ENCODE peak calls at places on chromosome 10, in four cellular contexts. F, Y, V and K are unnamed samples.

GRCh38 chr10:97762816-97763215 is 9.0 kb downstream of the SFRP5 start:
- DNase-seq in F (no peak), Y (no peak), V (peak; percentile 56), K (no peak)

GRCh38 chr10:51341216-51341615 is 266.9 kb downstream of the PRKG1 start:
- DNase-seq in F (no peak), Y (no peak), V (no peak), K (no peak)

GRCh38 chr10:93319855-93320254 is 162.3 kb downstream of the MYOF start:
- DNase-seq in F (no peak), Y (no peak), V (no peak), K (no peak)

GRCh38 chr10:100020161-100020882 is 10.6 kb upstream of the DNMBP start:
- DNase-seq in F (no peak), Y (no peak), V (no peak), K (no peak)

GRCh38 chr10:75089634-75090033 is 21.8 kb upstream of the SAMD8 start:
- DNase-seq in F (no peak), Y (no peak), V (no peak), K (no peak)

GRCh38 chr10:7523656-7524055 is 112.8 kb upstream of the SFMBT2 start:
- DNase-seq in F (no peak), Y (no peak), V (no peak), K (no peak)

GRCh38 chr10:30882281-30882680 is 149.4 kb downstream of the ZNF438 start:
- DNase-seq in F (no peak), Y (no peak), V (no peak), K (no peak)

GRCh38 chr10:31526681-31527080 is 207.7 kb downstream of the ZEB1 start:
- DNase-seq in F (peak; percentile 18), Y (no peak), V (peak; percentile 57), K (no peak)

GRCh38 chr10:125868372-125868975 is 12.6 kb downstream of the DHX32 start:
- DNase-seq in F (no peak), Y (peak; percentile 65), V (no peak), K (peak; percentile 61)

GRCh38 chr10:60098676-60099601 is 192.6 kb upstream of the CCDC6 start:
- DNase-seq in F (no peak), Y (no peak), V (no peak), K (peak; percentile 29)

GRCh38 chr10:15426558-15426957 is 55.5 kb upstream of the FAM171A1 start:
- DNase-seq in F (no peak), Y (no peak), V (no peak), K (no peak)

GRCh38 chr10:104049497-104050250 is 36.0 kb downstream of the COL17A1 start:
- DNase-seq in F (no peak), Y (peak; percentile 59), V (no peak), K (no peak)

GRCh38 chr10:19168584-19168983 is 120.0 kb downstream of the MALRD1 start:
- DNase-seq in F (no peak), Y (no peak), V (no peak), K (no peak)
- TF ChIP-seq CTCF in F (no peak), Y (no peak), V (no peak), K (no peak)

GRCh38 chr10:129694633-129695356 is 227.8 kb downstream of the MGMT start:
- DNase-seq in F (peak; percentile 49), Y (no peak), V (no peak), K (no peak)

GRCh38 chr10:129695671-129696070 is 228.6 kb downstream of the MGMT start:
- DNase-seq in F (no peak), Y (no peak), V (no peak), K (no peak)

GRCh38 chr10:129692695-129693094 is 225.7 kb downstream of the MGMT start:
- DNase-seq in F (no peak), Y (no peak), V (no peak), K (no peak)

GRCh38 chr10:129694184-129694583 is 227.1 kb downstream of the MGMT start:
- DNase-seq in F (no peak), Y (no peak), V (no peak), K (no peak)

GRCh38 chr10:129693382-129693781 is 226.3 kb downstream of the MGMT start:
- DNase-seq in F (no peak), Y (no peak), V (no peak), K (no peak)
- H3K4me3 ChIP-seq in F (no peak overlapping the region), Y (no peak overlapping the region), V (no peak overlapping the region), K (no peak overlapping the region)

DNA sequence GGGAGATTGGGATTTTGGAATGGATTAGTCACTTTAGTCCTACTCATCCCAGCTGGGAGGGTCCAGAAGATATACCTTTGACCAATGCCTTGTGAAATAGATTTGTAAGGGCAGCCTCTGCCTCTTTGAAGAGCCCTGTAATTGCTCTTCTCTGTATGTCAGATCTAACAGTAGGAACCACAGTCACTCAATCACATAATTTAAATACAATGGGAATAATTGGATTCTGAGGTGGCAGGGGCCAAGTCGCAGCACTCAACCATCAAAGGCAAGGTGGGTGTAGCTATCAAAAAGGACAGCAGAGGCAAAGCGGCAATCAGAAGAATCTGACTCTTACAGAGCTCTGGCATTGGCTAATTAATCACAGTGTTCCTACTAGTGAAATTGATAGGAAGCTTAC is 650.9 kb upstream of the ANKRD30A start:
- DNase-seq in F (no peak), Y (no peak), V (no peak), K (no peak)
- H3K4me1 ChIP-seq in F (no peaks in the 10 kb centered on the region), Y (no peaks in the 10 kb centered on the region), V (no peaks in the 10 kb centered on the region), K (no peaks in the 10 kb centered on the region)

GRCh38 chr10:86642021-86642420 is 12.3 kb upstream of the OPN4 start:
- DNase-seq in F (no peak), Y (no peak), V (no peak), K (no peak)
- TF ChIP-seq CTCF in F (no peak), Y (no peak), V (no peak), K (no peak)

GRCh38 chr10:35126062-35126529 is 550 bp upstream of the CREM start:
- DNase-seq in F (no peak), Y (no peak), V (no peak), K (no peak)

GRCh38 chr10:35130588-35131146 is 4.0 kb downstream of the CREM start:
- DNase-seq in F (no peak), Y (no peak), V (no peak), K (no peak)

GRCh38 chr10:35126530-35127288 is at the start of gene CREM:
- DNase-seq in F (peak; percentile 100), Y (peak; percentile 100), V (peak; percentile 99), K (peak; percentile 99)

GRCh38 chr10:35127289-35127891 is 744 bp downstream of the CREM start:
- DNase-seq in F (peak; percentile 73), Y (peak; percentile 76), V (peak; percentile 93), K (peak; percentile 81)

GRCh38 chr10:35129185-35129674 is 2.6 kb downstream of the CREM start:
- DNase-seq in F (no peak), Y (no peak), V (no peak), K (no peak)
- H3K4me3 ChIP-seq in F (no peak overlapping the region), Y (no peak overlapping the region), V (no peak overlapping the region), K (no peak overlapping the region)

GRCh38 chr10:36023939-36024338 is 381.8 kb upstream of the FZD8 start:
- DNase-seq in F (no peak), Y (no peak), V (no peak), K (no peak)
- H3K4me1 ChIP-seq in F (no peaks in the 10 kb centered on the region), Y (no peaks in the 10 kb centered on the region), V (no peaks in the 10 kb centered on the region), K (no peaks in the 10 kb centered on the region)

GRCh38 chr10:71212249-71213126 is at the start of gene UNC5B:
- DNase-seq in F (peak; percentile 90), Y (peak; percentile 91), V (peak; percentile 95), K (peak; percentile 87)
- TF ChIP-seq CTCF in F (peak; percentile 51), Y (no peak), V (no peak), K (no peak)

GRCh38 chr10:61336831-61337230 is 116.3 kb downstream of the TMEM26 start:
- DNase-seq in F (no peak), Y (no peak), V (no peak), K (no peak)

GRCh38 chr10:61330669-61331068 is 122.5 kb downstream of the TMEM26 start:
- DNase-seq in F (no peak), Y (no peak), V (no peak), K (no peak)

GRCh38 chr10:61337741-61338140 is 115.4 kb downstream of the TMEM26 start:
- DNase-seq in F (no peak), Y (no peak), V (no peak), K (no peak)

GRCh38 chr10:61332506-61332905 is 120.7 kb downstream of the TMEM26 start:
- DNase-seq in F (no peak), Y (no peak), V (no peak), K (no peak)

DNA sequence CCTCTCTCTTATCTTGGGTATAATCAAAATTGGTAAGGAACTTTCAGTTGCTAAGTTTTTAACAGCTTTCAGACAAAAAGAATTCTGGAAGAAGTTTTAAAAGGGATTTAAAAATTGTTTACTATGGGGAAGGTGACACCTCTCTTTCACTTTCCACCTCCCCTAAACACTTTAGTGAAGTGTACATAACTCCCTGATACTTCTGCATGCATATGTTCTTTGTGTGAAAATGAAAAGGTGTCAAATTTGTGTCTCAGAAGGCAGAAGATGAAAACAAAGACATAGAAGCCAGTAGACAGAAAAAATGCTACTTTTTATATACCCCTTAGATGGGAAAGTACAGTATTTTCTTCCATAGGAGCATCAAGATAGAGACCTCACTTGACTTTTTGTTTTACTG is 117.8 kb downstream of the TMEM26 start:
- DNase-seq in F (no peak), Y (no peak), V (no peak), K (no peak)
- H3K4me3 ChIP-seq in F (no peak overlapping the region), Y (no peak overlapping the region), V (no peak overlapping the region), K (no peak overlapping the region)

GRCh38 chr10:114646426-114646825 is 11.6 kb downstream of the ABLIM1 start:
- DNase-seq in F (no peak), Y (no peak), V (no peak), K (no peak)
- H3K4me1 ChIP-seq in F (peaks cover 8% of the 10 kb centered on the region), Y (no peaks in the 10 kb centered on the region), V (no peaks in the 10 kb centered on the region), K (peaks cover 38% of the 10 kb centered on the region)

GRCh38 chr10:123663522-123663921 is 2.6 kb upstream of the GPR26 start:
- DNase-seq in F (no peak), Y (no peak), V (no peak), K (no peak)

GRCh38 chr10:123669901-123670300 is 3.7 kb downstream of the GPR26 start:
- DNase-seq in F (no peak), Y (no peak), V (no peak), K (no peak)

GRCh38 chr10:123665371-123666286 is 526 bp upstream of the GPR26 start:
- DNase-seq in F (no peak), Y (no peak), V (no peak), K (no peak)

GRCh38 chr10:123666318-123667291 is at the start of gene GPR26:
- DNase-seq in F (no peak), Y (no peak), V (no peak), K (no peak)
- TF ChIP-seq CTCF in F (no peak), Y (no peak), V (no peak), K (no peak)